ENCODE peak calls at places on chromosomes 4 and X, in nine cellular contexts. Z, I, E, D, M, P, S, Q and L are unnamed samples.

GRCh38 chrX:8668797-8669196 is 63.1 kb downstream of the ANOS1 start:
- DNase-seq in Z (no peak), I (no peak), E (no peak), D (no peak), M (no peak), P (no peak), S (no peak), Q (no peak), L (no peak)

GRCh38 chrX:51332188-51332942 is at the start of gene NUDT10:
- DNase-seq in Z (peak), I (no peak), E (peak), D (peak), M (peak), P (peak), S (peak), Q (peak), L (peak)

GRCh38 chrX:15336023-15336413 is 695 bp upstream of the PIGA start:
- DNase-seq in Z (peak), I (no peak), E (peak), D (no peak), M (no peak), P (no peak), S (no peak), Q (no peak), L (no peak)

GRCh38 chrX:97159916-97160800 is 276.4 kb downstream of the RPA4 start:
- DNase-seq in Z (no peak), I (no peak), E (peak), D (no peak), M (peak), P (no peak), S (no peak), Q (no peak), L (no peak)

GRCh38 chr4:20603671-20604313 is 96.5 kb upstream of the PACRGL start:
- DNase-seq in Z (peak), I (no peak), E (no peak), D (no peak), M (no peak), P (no peak), S (no peak), Q (no peak), L (no peak)

GRCh38 chr4:44056721-44057151 is 391.9 kb downstream of the KCTD8 start:
- DNase-seq in Z (no peak), I (no peak), E (no peak), D (no peak), M (no peak), P (no peak), S (no peak), Q (no peak), L (no peak)

GRCh38 chr4:23484689-23485088 is 405.2 kb downstream of the PPARGC1A start:
- DNase-seq in Z (peak), I (no peak), E (no peak), D (no peak), M (no peak), P (no peak), S (no peak), Q (no peak), L (no peak)

GRCh38 chr4:56575820-56576429 is 70.3 kb downstream of the ARL9 start:
- DNase-seq in Z (peak), I (no peak), E (no peak), D (no peak), M (no peak), P (no peak), S (no peak), Q (no peak), L (no peak)

GRCh38 chr4:168636506-168637176 is 139.8 kb downstream of the PALLD start:
- DNase-seq in Z (peak), I (no peak), E (no peak), D (no peak), M (no peak), P (no peak), S (no peak), Q (no peak), L (no peak)

GRCh38 chrX:14412686-14413085 is 116.7 kb upstream of the GLRA2 start:
- DNase-seq in Z (no peak), I (no peak), E (no peak), D (no peak), M (no peak), P (no peak), S (no peak), Q (no peak), L (no peak)

GRCh38 chr4:106803107-106803506 is 233.0 kb downstream of the DKK2 start:
- DNase-seq in Z (no peak), I (no peak), E (no peak), D (no peak), M (no peak), P (no peak), S (no peak), Q (no peak), L (no peak)

GRCh38 chrX:134998246-134998645 is 7.5 kb downstream of the SMIM10 start:
- DNase-seq in Z (no peak), I (no peak), E (no peak), D (no peak), M (no peak), P (no peak), S (no peak), Q (no peak), L (no peak)

GRCh38 chrX:129823115-129823514 is 20.6 kb downstream of the ZDHHC9 start:
- DNase-seq in Z (peak), I (no peak), E (peak), D (peak), M (peak), P (no peak), S (no peak), Q (no peak), L (no peak)

GRCh38 chr4:111323496-111323895 is 700.6 kb upstream of the PITX2 start:
- DNase-seq in Z (peak), I (no peak), E (no peak), D (no peak), M (no peak), P (no peak), S (no peak), Q (no peak), L (no peak)

GRCh38 chr4:167233523-167234387 is 539 bp downstream of the SPOCK3 start:
- DNase-seq in Z (peak), I (no peak), E (no peak), D (no peak), M (peak), P (no peak), S (no peak), Q (no peak), L (no peak)

GRCh38 chrX:153821066-153821465 is 9.3 kb downstream of the PDZD4 start:
- DNase-seq in Z (no peak), I (no peak), E (no peak), D (no peak), M (no peak), P (no peak), S (no peak), Q (no peak), L (no peak)

GRCh38 chr4:3688018-3688998 is 77.9 kb upstream of the ADRA2C start:
- DNase-seq in Z (no peak), I (no peak), E (no peak), D (peak), M (no peak), P (no peak), S (no peak), Q (no peak), L (peak)

GRCh38 chr4:633406-633805 is 8.0 kb downstream of the PDE6B start:
- DNase-seq in Z (no peak), I (no peak), E (no peak), D (no peak), M (no peak), P (no peak), S (no peak), Q (no peak), L (no peak)

GRCh38 chr4:85778809-85779124 is 303.8 kb downstream of the ARHGAP24 start:
- DNase-seq in Z (peak), I (no peak), E (no peak), D (no peak), M (no peak), P (no peak), S (no peak), Q (no peak), L (no peak)

GRCh38 chrX:133985164-133986007 is at the start of gene GPC3:
- DNase-seq in Z (peak), I (no peak), E (peak), D (peak), M (peak), P (peak), S (peak), Q (peak), L (peak)

GRCh38 chr4:109278594-109279031 is 23.8 kb downstream of the COL25A1 start:
- DNase-seq in Z (no peak), I (no peak), E (no peak), D (no peak), M (no peak), P (no peak), S (no peak), Q (no peak), L (no peak)

GRCh38 chrX:110123331-110123782 is 120.4 kb downstream of the TMEM164 start:
- DNase-seq in Z (no peak), I (no peak), E (no peak), D (no peak), M (no peak), P (no peak), S (no peak), Q (no peak), L (no peak)

GRCh38 chr4:75745192-75745591 is 20.8 kb downstream of the USO1 start:
- DNase-seq in Z (peak), I (no peak), E (no peak), D (no peak), M (no peak), P (no peak), S (no peak), Q (no peak), L (no peak)

GRCh38 chrX:101904996-101905395 is 26.8 kb downstream of the ZMAT1 start:
- DNase-seq in Z (no peak), I (no peak), E (no peak), D (no peak), M (no peak), P (no peak), S (no peak), Q (no peak), L (no peak)

GRCh38 chrX:24838624-24839023 is 144.9 kb downstream of the POLA1 start:
- DNase-seq in Z (peak), I (no peak), E (peak), D (no peak), M (peak), P (no peak), S (no peak), Q (no peak), L (no peak)

DNA sequence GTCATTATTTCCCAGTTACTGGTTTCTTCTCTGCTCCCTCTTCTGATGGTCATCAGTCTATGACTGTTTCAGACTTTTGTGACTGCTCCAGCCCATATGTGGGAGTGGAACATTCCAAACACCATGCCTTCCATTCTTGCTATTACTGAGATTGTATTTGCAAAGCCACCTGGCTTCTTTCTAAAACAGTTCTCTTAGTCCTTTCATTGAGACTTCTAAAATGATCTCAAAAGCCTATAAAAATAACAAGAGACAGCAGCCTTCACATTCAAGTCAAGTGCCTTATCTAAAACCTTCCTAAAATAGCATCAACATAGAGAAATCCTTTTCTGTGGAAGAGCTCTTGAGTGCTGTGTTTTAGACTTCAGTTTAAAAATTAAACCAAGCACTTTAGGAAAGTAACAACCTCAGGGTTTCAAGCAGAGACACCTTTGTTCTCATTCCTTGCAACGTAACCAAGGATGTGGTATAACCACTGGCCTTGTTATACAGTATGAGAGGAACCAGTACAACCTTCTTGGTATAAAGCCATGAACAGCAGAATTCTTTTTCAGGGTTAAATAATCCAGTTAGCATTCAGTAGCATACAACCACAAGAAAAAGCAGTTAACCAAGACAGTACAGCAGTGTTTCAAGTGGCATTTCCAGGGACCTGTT is 97.1 kb downstream of the NFKB1 start:
- DNase-seq in Z (peak), I (no peak), E (no peak), D (no peak), M (no peak), P (no peak), S (no peak), Q (no peak), L (no peak)
- TF ChIP-seq CTCF in Z (no peak), I (no peak), E (no peak), D (no peak), M (no peak), P (no peak), S (no peak), Q (no peak), L (no peak)

GRCh38 chr4:183721207-183722081 is 62.4 kb downstream of the TRAPPC11 start:
- DNase-seq in Z (peak), I (no peak), E (peak), D (peak), M (no peak), P (peak), S (no peak), Q (no peak), L (no peak)
- TF ChIP-seq CTCF in Z (peak), I (no peak), E (peak), D (peak), M (peak), P (peak), S (peak), Q (peak), L (no peak)

DNA sequence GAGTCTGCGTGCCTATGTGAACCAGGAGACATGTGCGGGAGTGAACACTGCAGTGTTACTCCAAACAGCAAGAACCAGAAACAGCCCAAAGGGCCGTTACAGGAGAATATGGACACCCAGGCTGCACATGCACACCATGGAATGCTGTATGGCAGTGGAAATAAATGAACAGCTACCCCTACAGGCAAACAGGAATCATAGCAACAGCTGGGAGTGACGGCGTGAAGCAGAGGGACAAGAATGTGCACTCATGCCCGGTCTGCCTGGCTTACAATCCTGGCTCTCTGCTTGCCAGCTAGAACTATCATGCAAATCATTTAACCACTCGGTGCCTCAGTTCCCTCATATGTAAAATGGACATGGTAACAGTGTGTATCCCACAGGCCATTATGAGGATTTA is 16.6 kb downstream of the GPKOW start:
- DNase-seq in Z (peak), I (no peak), E (peak), D (no peak), M (peak), P (no peak), S (no peak), Q (no peak), L (no peak)
- TF ChIP-seq CTCF in Z (peak), I (no peak), E (no peak), D (no peak), M (peak), P (peak), S (peak), Q (peak), L (peak)

GRCh38 chrX:11103006-11103405 is 8.1 kb upstream of the HCCS start:
- DNase-seq in Z (no peak), I (no peak), E (no peak), D (no peak), M (no peak), P (no peak), S (no peak), Q (no peak), L (no peak)

GRCh38 chrX:11097920-11098319 is 13.2 kb upstream of the HCCS start:
- DNase-seq in Z (no peak), I (no peak), E (no peak), D (no peak), M (no peak), P (no peak), S (no peak), Q (no peak), L (no peak)

GRCh38 chrX:11103751-11104150 is 7.4 kb upstream of the HCCS start:
- DNase-seq in Z (no peak), I (no peak), E (no peak), D (no peak), M (no peak), P (no peak), S (no peak), Q (no peak), L (no peak)

GRCh38 chrX:11099465-11099864 is 11.7 kb upstream of the HCCS start:
- DNase-seq in Z (no peak), I (no peak), E (no peak), D (no peak), M (no peak), P (no peak), S (no peak), Q (no peak), L (no peak)

GRCh38 chrX:11100281-11101035 is 10.7 kb upstream of the HCCS start:
- DNase-seq in Z (peak), I (no peak), E (peak), D (peak), M (peak), P (no peak), S (no peak), Q (no peak), L (no peak)
- TF ChIP-seq CTCF in Z (peak), I (peak), E (peak), D (peak), M (peak), P (peak), S (peak), Q (peak), L (peak)

DNA sequence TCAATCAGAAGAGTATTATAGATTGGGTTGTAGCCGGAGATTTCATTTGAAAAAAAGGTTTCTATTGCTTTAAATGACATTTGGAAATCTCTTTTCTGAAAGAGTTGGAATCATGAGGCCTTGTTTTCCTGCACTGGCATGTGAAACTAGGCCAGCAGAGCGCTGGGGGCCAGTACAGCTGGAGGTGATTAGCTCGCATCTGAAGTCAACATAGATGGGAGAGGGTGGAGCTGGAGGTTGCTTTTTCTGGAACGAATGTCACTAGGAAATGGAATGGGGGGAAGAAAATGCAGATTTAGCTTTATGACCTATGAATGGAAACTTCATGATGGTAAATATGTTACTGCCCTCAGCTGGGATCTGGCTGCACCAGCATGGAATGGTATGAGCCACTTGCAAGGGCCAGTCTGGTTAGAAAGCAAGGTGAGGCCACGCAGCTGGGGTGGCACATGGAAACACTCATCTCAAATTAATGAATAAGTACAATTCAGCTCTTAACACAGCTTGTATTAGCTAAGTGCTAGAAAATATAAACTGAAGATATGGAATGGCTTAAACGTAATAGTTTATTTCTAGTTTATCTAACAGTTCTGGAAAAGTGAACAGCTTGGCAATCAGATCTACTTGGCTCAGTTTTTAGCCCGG is 32.6 kb downstream of the SLC10A6 start:
- DNase-seq in Z (no peak), I (no peak), E (no peak), D (peak), M (no peak), P (no peak), S (no peak), Q (no peak), L (no peak)
- TF ChIP-seq CTCF in Z (no peak), I (no peak), E (no peak), D (no peak), M (no peak), P (no peak), S (no peak), Q (no peak), L (no peak)

GRCh38 chr4:177367336-177367735 is 57.7 kb downstream of the NEIL3 start:
- DNase-seq in Z (no peak), I (no peak), E (no peak), D (no peak), M (no peak), P (no peak), S (no peak), Q (no peak), L (no peak)
- TF ChIP-seq CTCF in Z (peak), I (no peak), E (no peak), D (no peak), M (peak), P (no peak), S (peak), Q (peak), L (no peak)

DNA sequence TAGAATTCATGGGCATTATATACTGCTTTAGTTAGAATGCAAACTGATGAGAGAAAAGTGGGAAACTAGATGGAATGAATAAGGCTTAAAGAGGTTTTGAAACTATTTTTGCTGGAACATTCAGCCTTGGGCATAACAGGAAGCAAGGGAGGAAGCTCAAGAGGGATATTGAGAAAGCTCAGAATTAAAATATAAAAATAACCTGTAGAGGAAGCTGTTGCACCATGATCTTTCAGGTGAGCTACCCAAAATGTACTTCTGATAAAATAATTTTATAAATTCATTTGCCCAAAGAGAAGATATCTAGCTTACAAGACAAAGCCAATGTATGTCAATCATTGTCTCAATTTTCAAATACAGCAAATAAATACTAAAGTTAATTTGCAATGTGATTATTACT is 11.3 kb downstream of the GC start:
- DNase-seq in Z (no peak), I (no peak), E (no peak), D (no peak), M (no peak), P (no peak), S (no peak), Q (no peak), L (no peak)
- TF ChIP-seq CTCF in Z (no peak), I (no peak), E (no peak), D (no peak), M (no peak), P (no peak), S (peak), Q (peak), L (no peak)

GRCh38 chrX:39440734-39441305 is 639.6 kb downstream of the MID1IP1 start:
- DNase-seq in Z (no peak), I (no peak), E (no peak), D (no peak), M (no peak), P (no peak), S (no peak), Q (no peak), L (no peak)

GRCh38 chrX:39442332-39442731 is 641.1 kb downstream of the MID1IP1 start:
- DNase-seq in Z (no peak), I (no peak), E (no peak), D (no peak), M (no peak), P (no peak), S (no peak), Q (no peak), L (no peak)

GRCh38 chrX:39443240-39443639 is 642.0 kb downstream of the MID1IP1 start:
- DNase-seq in Z (no peak), I (no peak), E (no peak), D (no peak), M (no peak), P (no peak), S (no peak), Q (no peak), L (no peak)

GRCh38 chrX:39449352-39449751 is 648.1 kb downstream of the MID1IP1 start:
- DNase-seq in Z (no peak), I (no peak), E (no peak), D (no peak), M (no peak), P (no peak), S (no peak), Q (no peak), L (no peak)

GRCh38 chrX:39445336-39445735 is 644.1 kb downstream of the MID1IP1 start:
- DNase-seq in Z (no peak), I (no peak), E (peak), D (no peak), M (peak), P (no peak), S (no peak), Q (no peak), L (no peak)
- TF ChIP-seq CTCF in Z (peak), I (no peak), E (no peak), D (no peak), M (peak), P (no peak), S (peak), Q (peak), L (peak)